ENCODE peak calls at places on chromosomes 12 and 14, in seven cellular contexts. H is MG63; S is heart left ventricle; M is naive thymus-derived CD4-positive, alpha-beta T cell; V is ascending aorta; Z is choroid plexus epithelial cell; X is left ventricle myocardium inferior. P is an unnamed sample.

GRCh38 chr14:68547305-68548193 is 245.3 kb downstream of the ZFP36L1 start:
- DNase-seq in H (peak), S (peak), M (no peak), V (peak), Z (peak), X (no peak), P (no peak)

GRCh38 chr14:105065280-105066228 is at the start of gene GPR132:
- DNase-seq in H (no peak), S (no peak), M (peak), V (peak), Z (no peak), X (peak), P (peak)

GRCh38 chr14:65993996-65994395 is 492.2 kb upstream of the CCDC196 start:
- DNase-seq in H (no peak), S (no peak), M (no peak), V (no peak), Z (no peak), X (no peak), P (no peak)

GRCh38 chr14:51533877-51534553 is 117.7 kb upstream of the FRMD6 start:
- DNase-seq in H (no peak), S (no peak), M (no peak), V (no peak), Z (no peak), X (no peak), P (no peak)

GRCh38 chr14:59146484-59146883 is 42.0 kb upstream of the DAAM1 start:
- DNase-seq in H (no peak), S (no peak), M (no peak), V (no peak), Z (no peak), X (no peak), P (no peak)

GRCh38 chr14:61570961-61571299 is 124.4 kb upstream of the HIF1A start:
- DNase-seq in H (no peak), S (no peak), M (no peak), V (no peak), Z (no peak), X (no peak), P (no peak)

GRCh38 chr12:80352476-80352875 is 91.6 kb upstream of the PTPRQ start:
- DNase-seq in H (no peak), S (no peak), M (no peak), V (no peak), Z (peak), X (no peak), P (no peak)

GRCh38 chr12:115132145-115132544 is 448.2 kb upstream of the TBX3 start:
- DNase-seq in H (no peak), S (no peak), M (no peak), V (no peak), Z (no peak), X (no peak), P (no peak)

GRCh38 chr14:95254356-95254755 is 65.4 kb downstream of the CLMN start:
- DNase-seq in H (no peak), S (no peak), M (no peak), V (no peak), Z (no peak), X (no peak), P (no peak)

GRCh38 chr14:105080161-105080560 is 14.9 kb upstream of the GPR132 start:
- DNase-seq in H (no peak), S (no peak), M (no peak), V (no peak), Z (no peak), X (no peak), P (no peak)

GRCh38 chr14:104246401-104247335 is 108.3 kb downstream of the KIF26A start:
- DNase-seq in H (no peak), S (no peak), M (no peak), V (no peak), Z (no peak), X (no peak), P (no peak)

GRCh38 chr14:52253503-52253902 is 14.0 kb upstream of the PTGDR start:
- DNase-seq in H (peak), S (no peak), M (no peak), V (no peak), Z (peak), X (no peak), P (no peak)

GRCh38 chr12:15701721-15702156 is 87.4 kb downstream of the EPS8 start:
- DNase-seq in H (no peak), S (no peak), M (no peak), V (no peak), Z (peak), X (no peak), P (no peak)

DNA sequence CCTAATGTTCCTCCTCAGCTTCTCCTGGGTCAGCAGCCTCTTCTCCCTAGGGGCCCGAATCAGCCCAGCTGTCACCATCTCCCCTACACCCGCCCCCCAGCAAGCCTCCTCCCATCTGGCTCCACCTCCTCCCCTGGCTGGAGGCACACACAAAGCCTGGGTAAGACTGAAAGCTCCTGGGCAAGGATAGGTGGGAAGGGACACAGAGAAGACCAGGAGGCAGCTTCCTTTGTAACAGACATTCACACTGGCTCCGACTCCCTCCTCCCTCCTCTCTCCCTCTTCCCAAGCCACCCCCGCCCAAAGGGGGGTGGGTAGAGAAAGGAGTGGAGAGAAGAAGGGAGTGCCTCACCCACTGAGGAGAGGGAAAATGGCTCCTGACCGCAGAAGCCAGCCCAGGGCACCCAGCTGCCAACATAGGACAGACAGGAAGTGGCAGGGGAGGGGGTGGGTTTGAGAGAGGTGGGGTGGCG is 4.0 kb downstream of the CHD4 start:
- DNase-seq in H (peak), S (peak), M (peak), V (no peak), Z (peak), X (peak), P (peak)
- H3K4me3 ChIP-seq in H (no peak), S (peak), M (peak), V (peak), Z (peak), X (peak), P (peak)

GRCh38 chr12:57837779-57838562 is 8.6 kb downstream of the CTDSP2 start:
- DNase-seq in H (peak), S (peak), M (peak), V (no peak), Z (peak), X (peak), P (peak)
- H3K4me3 ChIP-seq in H (no peak), S (peak), M (peak), V (peak), Z (no peak), X (peak), P (no peak)

GRCh38 chr12:124917135-124917840 is 2.8 kb upstream of the UBC start:
- DNase-seq in H (peak), S (peak), M (peak), V (peak), Z (peak), X (peak), P (peak)

GRCh38 chr12:124919646-124920352 is 5.3 kb upstream of the UBC start:
- DNase-seq in H (no peak), S (no peak), M (no peak), V (no peak), Z (peak), X (no peak), P (no peak)

GRCh38 chr12:124920353-124920935 is 6.0 kb upstream of the UBC start:
- DNase-seq in H (no peak), S (no peak), M (no peak), V (no peak), Z (no peak), X (no peak), P (no peak)

GRCh38 chr12:124916370-124917134 is 2.1 kb upstream of the UBC start:
- DNase-seq in H (peak), S (peak), M (no peak), V (peak), Z (peak), X (peak), P (peak)

DNA sequence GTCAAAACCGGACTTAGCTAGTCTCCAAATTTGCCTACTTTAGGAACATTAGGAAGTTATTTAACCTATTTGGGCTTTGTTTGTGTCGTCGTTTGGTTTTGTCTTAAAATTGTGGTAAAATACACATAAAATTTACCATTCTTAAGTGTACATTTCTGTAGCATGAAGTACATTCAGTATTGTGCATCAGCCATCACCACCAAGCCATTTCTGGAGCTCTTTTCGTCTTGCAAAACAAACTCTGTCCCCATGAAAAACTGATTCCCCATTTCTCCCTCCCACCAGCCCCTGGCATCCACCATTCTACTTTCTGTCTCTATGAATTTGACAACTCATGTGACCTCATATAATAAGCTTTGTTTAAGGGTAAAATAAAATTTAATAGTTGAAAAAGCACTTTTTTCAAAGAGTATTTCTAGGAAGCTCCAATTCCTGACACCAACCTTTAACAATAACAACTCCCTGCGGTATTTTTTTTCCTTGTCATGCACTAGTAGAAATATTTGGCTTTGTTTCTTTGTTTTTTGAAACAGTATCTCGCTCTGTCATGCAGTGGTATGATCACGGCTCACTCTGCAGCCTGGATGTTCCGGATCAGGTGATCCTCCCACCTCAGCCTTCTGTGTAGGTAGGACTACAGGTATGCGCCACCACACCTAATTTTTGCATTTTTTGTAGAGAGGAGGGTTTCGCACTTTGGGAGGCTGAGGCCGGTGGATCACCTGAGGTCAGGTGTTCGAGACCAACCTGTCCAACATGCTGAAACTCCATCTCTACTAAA is 3.6 kb upstream of the UBC start:
- DNase-seq in H (no peak), S (no peak), M (no peak), V (no peak), Z (peak), X (no peak), P (no peak)
- H3K4me3 ChIP-seq in H (peak), S (peak), M (peak), V (peak), Z (peak), X (peak), P (peak)

DNA sequence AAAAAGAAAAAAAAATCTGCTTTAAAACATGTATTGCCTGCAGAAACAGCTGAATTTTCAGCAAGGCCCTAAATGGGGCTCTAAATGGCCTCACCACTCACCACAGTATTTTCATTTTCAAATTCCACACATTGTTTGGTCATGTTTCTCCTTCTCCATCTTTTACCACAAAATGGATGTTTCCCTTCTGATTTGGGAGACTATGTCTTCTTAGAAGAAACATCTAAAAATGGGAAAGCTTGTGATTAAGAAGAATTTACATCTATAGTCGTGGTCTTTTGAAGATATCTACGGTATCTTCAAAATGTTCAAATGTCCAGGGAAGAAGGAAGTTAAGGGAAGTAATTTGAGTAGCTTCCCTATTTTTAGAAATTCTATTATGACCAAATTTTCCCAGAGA is 20.7 kb upstream of the TUBA1C start:
- DNase-seq in H (no peak), S (no peak), M (no peak), V (no peak), Z (peak), X (no peak), P (no peak)
- H3K4me3 ChIP-seq in H (no peak), S (no peak), M (no peak), V (no peak), Z (no peak), X (no peak), P (no peak)

GRCh38 chr12:188910-189621 is 24.9 kb downstream of the SLC6A12 start:
- DNase-seq in H (peak), S (peak), M (peak), V (no peak), Z (peak), X (peak), P (no peak)
- H3K4me3 ChIP-seq in H (peak), S (peak), M (peak), V (peak), Z (peak), X (peak), P (no peak)

DNA sequence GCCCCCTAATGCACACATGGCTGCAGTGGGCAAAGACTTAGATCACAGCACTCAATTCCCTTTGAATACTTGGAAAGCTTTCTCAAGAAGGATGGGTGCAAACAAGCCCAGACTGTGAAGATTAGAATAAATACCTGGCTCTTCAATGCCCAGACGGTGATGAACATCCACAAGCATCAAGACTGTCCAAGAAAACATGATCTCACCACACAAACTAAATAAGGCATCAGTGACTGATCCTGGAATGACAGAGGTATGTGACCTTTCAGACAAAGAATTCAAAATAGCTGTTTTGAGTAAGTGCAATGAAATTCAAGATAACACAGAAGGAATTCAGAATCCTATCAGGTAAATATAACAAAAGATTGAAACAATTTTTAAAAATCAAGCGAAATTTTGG is 43.8 kb upstream of the ZDHHC17 start:
- DNase-seq in H (no peak), S (no peak), M (no peak), V (no peak), Z (peak), X (no peak), P (no peak)
- H3K4me3 ChIP-seq in H (no peak), S (no peak), M (no peak), V (no peak), Z (no peak), X (no peak), P (no peak)

GRCh38 chr14:77023001-77023996 is 5.2 kb downstream of the IRF2BPL start:
- DNase-seq in H (peak), S (peak), M (no peak), V (no peak), Z (peak), X (no peak), P (no peak)
- H3K4me3 ChIP-seq in H (peak), S (peak), M (no peak), V (peak), Z (peak), X (peak), P (no peak)

GRCh38 chr12:1533205-1533601 is 61.2 kb downstream of the FBXL14 start:
- DNase-seq in H (no peak), S (no peak), M (peak), V (no peak), Z (no peak), X (no peak), P (peak)

GRCh38 chr12:1536817-1537216 is 57.6 kb downstream of the FBXL14 start:
- DNase-seq in H (no peak), S (no peak), M (no peak), V (no peak), Z (no peak), X (no peak), P (no peak)

GRCh38 chr12:1532796-1533195 is 61.6 kb downstream of the FBXL14 start:
- DNase-seq in H (no peak), S (no peak), M (no peak), V (no peak), Z (no peak), X (no peak), P (no peak)

GRCh38 chr12:1533602-1534304 is 60.6 kb downstream of the FBXL14 start:
- DNase-seq in H (peak), S (no peak), M (peak), V (no peak), Z (peak), X (no peak), P (peak)

GRCh38 chr12:1534708-1535107 is 59.7 kb downstream of the FBXL14 start:
- DNase-seq in H (peak), S (no peak), M (no peak), V (no peak), Z (no peak), X (no peak), P (no peak)
- H3K4me3 ChIP-seq in H (peak), S (no peak), M (no peak), V (no peak), Z (no peak), X (no peak), P (no peak)

GRCh38 chr12:122726056-122726558 is 4.5 kb downstream of the HCAR1 start:
- DNase-seq in H (no peak), S (no peak), M (no peak), V (no peak), Z (peak), X (no peak), P (no peak)

GRCh38 chr12:122730215-122731014 is at the start of gene HCAR1:
- DNase-seq in H (peak), S (no peak), M (peak), V (no peak), Z (peak), X (no peak), P (peak)

GRCh38 chr12:122732611-122733010 is 2.0 kb upstream of the HCAR1 start:
- DNase-seq in H (no peak), S (no peak), M (no peak), V (no peak), Z (no peak), X (no peak), P (no peak)

GRCh38 chr12:122732170-122732569 is 1.5 kb upstream of the HCAR1 start:
- DNase-seq in H (no peak), S (no peak), M (peak), V (no peak), Z (no peak), X (no peak), P (peak)

DNA sequence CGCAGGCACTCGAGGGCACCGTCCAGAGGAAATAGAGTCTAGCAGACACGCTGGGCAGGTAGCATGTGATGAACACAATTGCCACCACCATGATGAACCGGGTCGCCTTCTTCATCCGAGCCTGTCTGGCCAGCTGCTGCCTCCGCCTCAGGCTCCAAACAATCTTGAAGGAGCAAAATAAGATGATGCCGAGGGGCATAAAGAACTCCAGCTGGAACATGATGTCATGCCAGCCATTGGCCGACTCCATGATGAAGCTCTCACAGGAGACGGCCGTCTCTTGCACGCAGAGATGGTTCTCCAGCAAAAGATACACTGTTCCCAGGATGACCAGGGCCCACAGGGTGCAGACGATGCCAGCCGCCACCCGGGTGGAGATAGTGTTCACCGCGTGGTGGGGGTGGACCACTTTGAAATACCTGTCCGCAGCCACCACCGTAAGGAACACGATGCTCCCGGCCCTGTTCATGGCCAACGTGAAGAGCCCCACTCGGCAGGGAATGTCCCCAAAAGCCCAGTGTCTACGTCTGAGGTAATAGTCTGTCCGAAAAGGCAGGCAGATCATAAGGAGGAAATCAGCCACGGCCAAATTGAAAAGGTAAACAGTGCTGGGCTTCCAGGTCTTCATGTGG is 945 bp downstream of the HCAR1 start:
- DNase-seq in H (no peak), S (no peak), M (no peak), V (no peak), Z (no peak), X (no peak), P (no peak)
- H3K4me3 ChIP-seq in H (no peak), S (no peak), M (peak), V (peak), Z (peak), X (peak), P (peak)